ENCODE peak calls at places on chromosomes 3 and 15, in eight cellular contexts. One of them, this sample, is unnamed.

GRCh38 chr15:57060799-57061198 is 142.4 kb downstream of the TCF12 start:
- DNase-seq in PC-3: peak
- DNase-seq in IMR-90: peak
- DNase-seq in heart right ventricle: no peak
- DNase-seq in breast epithelium: no peak
- DNase-seq in fibroblast of lung: peak
- DNase-seq in OCI-LY7: no peak
- DNase-seq in GM23338: no peak
- DNase-seq in this sample: no peak

GRCh38 chr3:13274874-13275332 is 145.2 kb downstream of the NUP210 start:
- DNase-seq in PC-3: no peak
- DNase-seq in IMR-90: no peak
- DNase-seq in heart right ventricle: no peak
- DNase-seq in breast epithelium: no peak
- DNase-seq in fibroblast of lung: no peak
- DNase-seq in OCI-LY7: no peak
- DNase-seq in GM23338: no peak
- DNase-seq in this sample: peak

GRCh38 chr15:90205886-90206285 is 4.8 kb downstream of the SEMA4B start:
- DNase-seq in PC-3: no peak
- DNase-seq in IMR-90: no peak
- DNase-seq in heart right ventricle: no peak
- DNase-seq in breast epithelium: no peak
- DNase-seq in fibroblast of lung: no peak
- DNase-seq in OCI-LY7: no peak
- DNase-seq in GM23338: no peak
- DNase-seq in this sample: no peak

GRCh38 chr3:65833761-65834505 is 204.8 kb downstream of the MAGI1 start:
- DNase-seq in PC-3: peak
- DNase-seq in IMR-90: peak
- DNase-seq in heart right ventricle: no peak
- DNase-seq in breast epithelium: no peak
- DNase-seq in fibroblast of lung: peak
- DNase-seq in OCI-LY7: no peak
- DNase-seq in GM23338: no peak
- DNase-seq in this sample: no peak

GRCh38 chr3:138477801-138478200 is 43.4 kb downstream of the ESYT3 start:
- DNase-seq in PC-3: no peak
- DNase-seq in IMR-90: peak
- DNase-seq in heart right ventricle: no peak
- DNase-seq in breast epithelium: no peak
- DNase-seq in fibroblast of lung: no peak
- DNase-seq in OCI-LY7: no peak
- DNase-seq in GM23338: no peak
- DNase-seq in this sample: no peak

GRCh38 chr3:178518660-178519396 is 17.4 kb upstream of the KCNMB2 start:
- DNase-seq in PC-3: no peak
- DNase-seq in IMR-90: no peak
- DNase-seq in heart right ventricle: no peak
- DNase-seq in breast epithelium: no peak
- DNase-seq in fibroblast of lung: peak
- DNase-seq in OCI-LY7: no peak
- DNase-seq in GM23338: no peak
- DNase-seq in this sample: no peak

GRCh38 chr3:46987485-46988401 is 8.3 kb downstream of the NBEAL2 start:
- DNase-seq in PC-3: no peak
- DNase-seq in IMR-90: no peak
- DNase-seq in heart right ventricle: peak
- DNase-seq in breast epithelium: no peak
- DNase-seq in fibroblast of lung: no peak
- DNase-seq in OCI-LY7: peak
- DNase-seq in GM23338: peak
- DNase-seq in this sample: peak

GRCh38 chr15:97909291-97909891 is 51.1 kb upstream of the ARRDC4 start:
- DNase-seq in PC-3: peak
- DNase-seq in IMR-90: peak
- DNase-seq in heart right ventricle: peak
- DNase-seq in breast epithelium: no peak
- DNase-seq in fibroblast of lung: peak
- DNase-seq in OCI-LY7: peak
- DNase-seq in GM23338: peak
- DNase-seq in this sample: peak

GRCh38 chr3:47007482-47008257 is 28.2 kb downstream of the NBEAL2 start:
- DNase-seq in PC-3: no peak
- DNase-seq in IMR-90: no peak
- DNase-seq in heart right ventricle: peak
- DNase-seq in breast epithelium: no peak
- DNase-seq in fibroblast of lung: no peak
- DNase-seq in OCI-LY7: no peak
- DNase-seq in GM23338: no peak
- DNase-seq in this sample: no peak

GRCh38 chr3:59388555-59389280 is 338.9 kb upstream of the CFAP20DC start:
- DNase-seq in PC-3: peak
- DNase-seq in IMR-90: no peak
- DNase-seq in heart right ventricle: no peak
- DNase-seq in breast epithelium: no peak
- DNase-seq in fibroblast of lung: peak
- DNase-seq in OCI-LY7: no peak
- DNase-seq in GM23338: no peak
- DNase-seq in this sample: no peak

GRCh38 chr15:63763476-63764123 is 70.1 kb downstream of the HERC1 start:
- DNase-seq in PC-3: peak
- DNase-seq in IMR-90: peak
- DNase-seq in heart right ventricle: no peak
- DNase-seq in breast epithelium: no peak
- DNase-seq in fibroblast of lung: peak
- DNase-seq in OCI-LY7: no peak
- DNase-seq in GM23338: no peak
- DNase-seq in this sample: no peak

GRCh38 chr3:115248274-115248673 is 101.2 kb upstream of the ZBTB20 start:
- DNase-seq in PC-3: peak
- DNase-seq in IMR-90: peak
- DNase-seq in heart right ventricle: no peak
- DNase-seq in breast epithelium: no peak
- DNase-seq in fibroblast of lung: peak
- DNase-seq in OCI-LY7: no peak
- DNase-seq in GM23338: no peak
- DNase-seq in this sample: no peak

GRCh38 chr15:38255690-38256089 is 3.1 kb downstream of the SPRED1 start:
- DNase-seq in PC-3: no peak
- DNase-seq in IMR-90: no peak
- DNase-seq in heart right ventricle: no peak
- DNase-seq in breast epithelium: no peak
- DNase-seq in fibroblast of lung: no peak
- DNase-seq in OCI-LY7: no peak
- DNase-seq in GM23338: no peak
- DNase-seq in this sample: no peak
- H3K4me3 ChIP-seq in PC-3: peak
- H3K4me3 ChIP-seq in IMR-90: no peak
- H3K4me3 ChIP-seq in heart right ventricle: peak
- H3K4me3 ChIP-seq in breast epithelium: no peak
- H3K4me3 ChIP-seq in fibroblast of lung: peak
- H3K4me3 ChIP-seq in OCI-LY7: no peak
- H3K4me3 ChIP-seq in GM23338: peak
- H3K4me3 ChIP-seq in this sample: peak

GRCh38 chr3:81572201-81572756 is 189.2 kb downstream of the GBE1 start:
- DNase-seq in PC-3: no peak
- DNase-seq in IMR-90: no peak
- DNase-seq in heart right ventricle: no peak
- DNase-seq in breast epithelium: no peak
- DNase-seq in fibroblast of lung: no peak
- DNase-seq in OCI-LY7: no peak
- DNase-seq in GM23338: no peak
- DNase-seq in this sample: no peak
- TF ChIP-seq CTCF in PC-3: no peak
- TF ChIP-seq CTCF in IMR-90: no peak
- TF ChIP-seq CTCF in heart right ventricle: no peak
- TF ChIP-seq CTCF in breast epithelium: no peak
- TF ChIP-seq CTCF in fibroblast of lung: no peak
- TF ChIP-seq CTCF in OCI-LY7: no peak
- TF ChIP-seq CTCF in GM23338: no peak
- TF ChIP-seq CTCF in this sample: no peak

GRCh38 chr3:38168151-38168987 is 3.0 kb downstream of the OXSR1 start:
- DNase-seq in PC-3: peak
- DNase-seq in IMR-90: peak
- DNase-seq in heart right ventricle: no peak
- DNase-seq in breast epithelium: no peak
- DNase-seq in fibroblast of lung: peak
- DNase-seq in OCI-LY7: no peak
- DNase-seq in GM23338: no peak
- DNase-seq in this sample: no peak

GRCh38 chr3:38165722-38166387 is 518 bp downstream of the OXSR1 start:
- DNase-seq in PC-3: peak
- DNase-seq in IMR-90: peak
- DNase-seq in heart right ventricle: no peak
- DNase-seq in breast epithelium: peak
- DNase-seq in fibroblast of lung: peak
- DNase-seq in OCI-LY7: peak
- DNase-seq in GM23338: peak
- DNase-seq in this sample: peak

GRCh38 chr3:38171622-38172021 is 6.3 kb downstream of the OXSR1 start:
- DNase-seq in PC-3: no peak
- DNase-seq in IMR-90: no peak
- DNase-seq in heart right ventricle: no peak
- DNase-seq in breast epithelium: no peak
- DNase-seq in fibroblast of lung: no peak
- DNase-seq in OCI-LY7: no peak
- DNase-seq in GM23338: no peak
- DNase-seq in this sample: no peak

GRCh38 chr3:38170722-38171121 is 5.4 kb downstream of the OXSR1 start:
- DNase-seq in PC-3: no peak
- DNase-seq in IMR-90: no peak
- DNase-seq in heart right ventricle: no peak
- DNase-seq in breast epithelium: no peak
- DNase-seq in fibroblast of lung: no peak
- DNase-seq in OCI-LY7: no peak
- DNase-seq in GM23338: no peak
- DNase-seq in this sample: no peak

DNA sequence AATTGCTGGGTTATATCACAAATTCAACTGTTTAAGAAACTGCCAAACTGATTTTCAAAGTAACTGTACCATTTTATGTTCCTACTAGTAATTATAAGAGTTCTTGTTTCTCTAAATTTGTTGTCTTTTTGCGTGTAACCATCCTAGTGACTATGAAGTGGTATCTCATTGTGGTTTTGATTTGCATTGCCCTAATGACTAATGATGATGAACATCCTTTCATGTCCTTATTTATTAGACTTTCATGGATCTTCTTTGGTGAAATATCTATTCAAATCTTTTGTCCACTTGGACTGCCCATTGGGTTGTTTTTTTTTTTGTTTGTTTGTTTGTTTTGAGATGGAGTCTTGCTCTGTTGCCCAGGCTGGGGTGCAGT is 3.6 kb downstream of the OXSR1 start:
- DNase-seq in PC-3: peak
- DNase-seq in IMR-90: peak
- DNase-seq in heart right ventricle: no peak
- DNase-seq in breast epithelium: no peak
- DNase-seq in fibroblast of lung: peak
- DNase-seq in OCI-LY7: no peak
- DNase-seq in GM23338: no peak
- DNase-seq in this sample: no peak
- H3K27ac ChIP-seq in PC-3: peak
- H3K27ac ChIP-seq in IMR-90: no peak
- H3K27ac ChIP-seq in heart right ventricle: no peak
- H3K27ac ChIP-seq in breast epithelium: no peak
- H3K27ac ChIP-seq in fibroblast of lung: peak
- H3K27ac ChIP-seq in OCI-LY7: no peak
- H3K27ac ChIP-seq in GM23338: no peak
- H3K27ac ChIP-seq in this sample: no peak

GRCh38 chr3:128485283-128486156 is 7.5 kb downstream of the GATA2 start:
- DNase-seq in PC-3: no peak
- DNase-seq in IMR-90: no peak
- DNase-seq in heart right ventricle: no peak
- DNase-seq in breast epithelium: no peak
- DNase-seq in fibroblast of lung: peak
- DNase-seq in OCI-LY7: no peak
- DNase-seq in GM23338: no peak
- DNase-seq in this sample: peak
- H3K4me3 ChIP-seq in PC-3: peak
- H3K4me3 ChIP-seq in IMR-90: no peak
- H3K4me3 ChIP-seq in heart right ventricle: peak
- H3K4me3 ChIP-seq in breast epithelium: peak
- H3K4me3 ChIP-seq in fibroblast of lung: no peak
- H3K4me3 ChIP-seq in OCI-LY7: no peak
- H3K4me3 ChIP-seq in GM23338: peak
- H3K4me3 ChIP-seq in this sample: peak

GRCh38 chr15:75307778-75308390 is 25.2 kb downstream of the GOLGA6D start:
- DNase-seq in PC-3: peak
- DNase-seq in IMR-90: no peak
- DNase-seq in heart right ventricle: peak
- DNase-seq in breast epithelium: no peak
- DNase-seq in fibroblast of lung: no peak
- DNase-seq in OCI-LY7: peak
- DNase-seq in GM23338: peak
- DNase-seq in this sample: no peak
- TF ChIP-seq CTCF in PC-3: peak
- TF ChIP-seq CTCF in IMR-90: peak
- TF ChIP-seq CTCF in heart right ventricle: peak
- TF ChIP-seq CTCF in breast epithelium: peak
- TF ChIP-seq CTCF in fibroblast of lung: no peak
- TF ChIP-seq CTCF in OCI-LY7: peak
- TF ChIP-seq CTCF in GM23338: peak
- TF ChIP-seq CTCF in this sample: peak

This sample was measured in lower lobe of right lung.